ENCODE peak calls at places on chromosomes 13 and 19, in five cellular contexts. One of them, this sample, is unnamed.
A peak's percentile ranks its signal among the peaks of the same experiment; 100 is the strongest.

GRCh38 chr13:107642841-107643240 is 572.5 kb downstream of the LIG4 start:
- DNase-seq in stimulated activated CD8-positive, alpha-beta memory T cell treated with anti-CD3 and anti-CD28 coated beads, Interleukin-12 subunit alpha, Interleukin-12 subunit beta, amount 100 ng/mL, for 4 hours: no peak
- DNase-seq in prostate gland: no peak
- DNase-seq in activated CD4-positive, alpha-beta T cell treated with anti-CD3 and anti-CD28 coated beads for 24 hours: no peak
- DNase-seq in GM23248: no peak
- DNase-seq in this sample: no peak

GRCh38 chr19:7865262-7865911 is 8.8 kb downstream of the PRR36 start:
- DNase-seq in stimulated activated CD8-positive, alpha-beta memory T cell treated with anti-CD3 and anti-CD28 coated beads, Interleukin-12 subunit alpha, Interleukin-12 subunit beta, amount 100 ng/mL, for 4 hours: no peak
- DNase-seq in prostate gland: no peak
- DNase-seq in activated CD4-positive, alpha-beta T cell treated with anti-CD3 and anti-CD28 coated beads for 24 hours: no peak
- DNase-seq in GM23248: no peak
- DNase-seq in this sample: no peak

GRCh38 chr13:39462456-39462855 is 140.5 kb downstream of the LHFPL6 start:
- DNase-seq in stimulated activated CD8-positive, alpha-beta memory T cell treated with anti-CD3 and anti-CD28 coated beads, Interleukin-12 subunit alpha, Interleukin-12 subunit beta, amount 100 ng/mL, for 4 hours: no peak
- DNase-seq in prostate gland: peak; percentile 26
- DNase-seq in activated CD4-positive, alpha-beta T cell treated with anti-CD3 and anti-CD28 coated beads for 24 hours: no peak
- DNase-seq in GM23248: peak; percentile 30
- DNase-seq in this sample: peak; percentile 2

GRCh38 chr13:103876571-103876970 is 810.4 kb upstream of the SLC10A2 start:
- DNase-seq in stimulated activated CD8-positive, alpha-beta memory T cell treated with anti-CD3 and anti-CD28 coated beads, Interleukin-12 subunit alpha, Interleukin-12 subunit beta, amount 100 ng/mL, for 4 hours: no peak
- DNase-seq in prostate gland: no peak
- DNase-seq in activated CD4-positive, alpha-beta T cell treated with anti-CD3 and anti-CD28 coated beads for 24 hours: no peak
- DNase-seq in GM23248: peak; percentile 76
- DNase-seq in this sample: peak; percentile 8

GRCh38 chr13:29733069-29733700 is 117.2 kb downstream of the UBL3 start:
- DNase-seq in stimulated activated CD8-positive, alpha-beta memory T cell treated with anti-CD3 and anti-CD28 coated beads, Interleukin-12 subunit alpha, Interleukin-12 subunit beta, amount 100 ng/mL, for 4 hours: no peak
- DNase-seq in prostate gland: no peak
- DNase-seq in activated CD4-positive, alpha-beta T cell treated with anti-CD3 and anti-CD28 coated beads for 24 hours: no peak
- DNase-seq in GM23248: peak; percentile 44
- DNase-seq in this sample: peak; percentile 12

GRCh38 chr13:79679334-79679733 is 198.4 kb downstream of the NDFIP2 start:
- DNase-seq in stimulated activated CD8-positive, alpha-beta memory T cell treated with anti-CD3 and anti-CD28 coated beads, Interleukin-12 subunit alpha, Interleukin-12 subunit beta, amount 100 ng/mL, for 4 hours: no peak
- DNase-seq in prostate gland: peak; percentile 51
- DNase-seq in activated CD4-positive, alpha-beta T cell treated with anti-CD3 and anti-CD28 coated beads for 24 hours: peak; percentile 38
- DNase-seq in GM23248: peak; percentile 81
- DNase-seq in this sample: peak; percentile 46

GRCh38 chr13:50948576-50948975 is 39.0 kb downstream of the RNASEH2B start:
- DNase-seq in stimulated activated CD8-positive, alpha-beta memory T cell treated with anti-CD3 and anti-CD28 coated beads, Interleukin-12 subunit alpha, Interleukin-12 subunit beta, amount 100 ng/mL, for 4 hours: no peak
- DNase-seq in prostate gland: no peak
- DNase-seq in activated CD4-positive, alpha-beta T cell treated with anti-CD3 and anti-CD28 coated beads for 24 hours: no peak
- DNase-seq in GM23248: no peak
- DNase-seq in this sample: no peak

GRCh38 chr13:46179576-46180368 is 2.2 kb downstream of the LCP1 start:
- DNase-seq in stimulated activated CD8-positive, alpha-beta memory T cell treated with anti-CD3 and anti-CD28 coated beads, Interleukin-12 subunit alpha, Interleukin-12 subunit beta, amount 100 ng/mL, for 4 hours: peak; percentile 65
- DNase-seq in prostate gland: no peak
- DNase-seq in activated CD4-positive, alpha-beta T cell treated with anti-CD3 and anti-CD28 coated beads for 24 hours: peak; percentile 65
- DNase-seq in GM23248: no peak
- DNase-seq in this sample: no peak

GRCh38 chr13:113741101-113741731 is 17.8 kb upstream of the TMEM255B start:
- DNase-seq in stimulated activated CD8-positive, alpha-beta memory T cell treated with anti-CD3 and anti-CD28 coated beads, Interleukin-12 subunit alpha, Interleukin-12 subunit beta, amount 100 ng/mL, for 4 hours: no peak
- DNase-seq in prostate gland: no peak
- DNase-seq in activated CD4-positive, alpha-beta T cell treated with anti-CD3 and anti-CD28 coated beads for 24 hours: no peak
- DNase-seq in GM23248: no peak
- DNase-seq in this sample: no peak

This sample was measured in H4.